ENCODE peak calls at places on chromosomes 4 and X, in seven cellular contexts. C is AG10803; N is NCI-H1092; H is CD8-positive, alpha-beta memory T cell; S is prostate gland; D is nephron progenitor cell; E is left lung. I is an unnamed sample.

GRCh38 chr4:164188236-164188635 is 565.7 kb upstream of the SMIM31 start:
- DNase-seq in H (no peak), S (no peak), E (peak; percentile 64), N (no peak), D (no peak), C (no peak), I (no peak)

GRCh38 chr4:142158980-142159379 is 522.6 kb downstream of the IL15 start:
- DNase-seq in E (no peak), D (no peak), S (no peak), H (no peak), C (no peak), N (no peak), I (no peak)

GRCh38 chr4:80207172-80207583 is 9.9 kb downstream of the PRDM8 start:
- DNase-seq in E (peak; percentile 83), S (no peak), H (no peak), C (no peak), N (no peak), D (peak; percentile 43), I (no peak)

GRCh38 chr4:89722517-89722916 is 114.4 kb downstream of the SNCA start:
- DNase-seq in H (no peak), N (no peak), E (no peak), D (no peak), S (no peak), C (no peak), I (no peak)

GRCh38 chr4:28443786-28444412 is 1583.3 kb downstream of the STIM2 start:
- DNase-seq in E (no peak), H (no peak), S (no peak), N (no peak), D (no peak), C (no peak), I (no peak)

GRCh38 chr4:5622596-5622995 is 85.8 kb downstream of the EVC2 start:
- DNase-seq in S (no peak), C (no peak), N (no peak), D (no peak), E (no peak), H (no peak), I (no peak)

GRCh38 chr4:53702334-53703266 is 111.3 kb upstream of the LNX1 start:
- DNase-seq in E (peak; percentile 85), C (peak; percentile 82), N (peak; percentile 95), S (peak; percentile 70), H (no peak), D (peak; percentile 47), I (no peak)

GRCh38 chr4:145937990-145938611 is 522 bp downstream of the ZNF827 start:
- DNase-seq in C (peak; percentile 23), S (peak; percentile 10), D (peak; percentile 27), E (no peak), N (peak; percentile 21), H (peak; percentile 59), I (no peak)

GRCh38 chrX:10496345-10496965 is 123.9 kb downstream of the MID1 start:
- DNase-seq in C (peak; percentile 88), N (no peak), H (no peak), D (no peak), E (no peak), S (no peak), I (no peak)

GRCh38 chr4:6419452-6420028 is 52.9 kb downstream of the PPP2R2C start:
- DNase-seq in N (no peak), D (no peak), C (peak; percentile 4), H (no peak), E (no peak), S (no peak), I (no peak)

GRCh38 chr4:10015140-10015753 is 6.0 kb downstream of the SLC2A9 start:
- DNase-seq in C (peak; percentile 38), D (peak; percentile 43), N (peak; percentile 54), H (no peak), E (no peak), S (peak; percentile 44), I (peak; percentile 31)

GRCh38 chr4:76634239-76634638 is 199.2 kb downstream of the SHROOM3 start:
- DNase-seq in N (no peak), D (no peak), S (no peak), C (peak; percentile 92), H (no peak), E (no peak), I (no peak)

GRCh38 chrX:143580266-143580665 is 55.6 kb downstream of the SLITRK4 start:
- DNase-seq in N (no peak), S (no peak), E (no peak), C (no peak), D (no peak), H (no peak), I (no peak)

GRCh38 chr4:118586357-118586790 is 98.8 kb upstream of the METTL14 start:
- DNase-seq in H (no peak), C (peak; percentile 30), D (no peak), E (peak; percentile 18), S (no peak), N (no peak), I (no peak)

GRCh38 chr4:2925931-2926860 is 37.0 kb downstream of the NOP14 start:
- DNase-seq in D (no peak), H (no peak), C (no peak), S (no peak), N (no peak), E (no peak), I (no peak)

GRCh38 chr4:123037809-123038208 is 115.4 kb upstream of the NUDT6 start:
- DNase-seq in C (peak; percentile 61), E (no peak), H (no peak), D (no peak), N (no peak), S (no peak), I (no peak)

GRCh38 chr4:103934178-103934789 is 214.5 kb upstream of the TACR3 start:
- DNase-seq in N (peak; percentile 36), S (peak; percentile 10), C (peak; percentile 43), H (no peak), E (no peak), D (peak; percentile 40), I (no peak)

GRCh38 chr4:61511716-61512488 is 311.8 kb downstream of the ADGRL3 start:
- DNase-seq in H (no peak), N (no peak), C (peak; percentile 10), S (no peak), D (no peak), E (no peak), I (no peak)

I was measured in NK-92 treated with Interleukin-12 subunit alpha and Interleukin-12 subunit beta, amount 100 ng/mL, for 24 hours.